ENCODE peak calls at places on chromosomes 1 and 21, in seven cellular contexts. F is GM12891, Y is GM12878, I is H1, E is K562, Q is SK-N-SH, T is HepG2. K is an unnamed sample.

GRCh38 chr1:240320645-240321044 is 229.0 kb downstream of the FMN2 start:
- DNase-seq in F (no peak), Y (no peak), I (no peak), E (no peak), Q (no peak), T (no peak), K (no peak)

GRCh38 chr1:91672601-91673161 is 172.0 kb downstream of the CDC7 start:
- DNase-seq in F (no peak), Y (no peak), I (no peak), E (no peak), Q (no peak), T (no peak), K (no peak)

GRCh38 chr1:233598891-233599541 is 14.9 kb upstream of the KCNK1 start:
- DNase-seq in F (no peak), Y (peak), I (no peak), E (no peak), Q (peak), T (no peak), K (peak)

GRCh38 chr1:34199927-34200326 is 23.2 kb downstream of the C1orf94 start:
- DNase-seq in F (no peak), Y (no peak), I (no peak), E (no peak), Q (no peak), T (peak), K (no peak)

GRCh38 chr1:232579958-232580705 is 49.8 kb downstream of the SIPA1L2 start:
- DNase-seq in F (no peak), Y (no peak), I (no peak), E (no peak), Q (no peak), T (no peak), K (no peak)

GRCh38 chr1:7418442-7419080 is 352.5 kb upstream of the VAMP3 start:
- DNase-seq in F (no peak), Y (no peak), I (peak), E (no peak), Q (peak), T (no peak), K (peak)

GRCh38 chr1:67401443-67401842 is 28.8 kb downstream of the SERBP1 start:
- DNase-seq in F (no peak), Y (no peak), I (no peak), E (no peak), Q (no peak), T (no peak), K (no peak)

GRCh38 chr1:107820797-107821196 is 144.2 kb downstream of the VAV3 start:
- DNase-seq in F (no peak), Y (no peak), I (no peak), E (no peak), Q (no peak), T (no peak), K (no peak)

GRCh38 chr1:29269356-29269755 is 33.0 kb downstream of the PTPRU start:
- DNase-seq in F (no peak), Y (no peak), I (no peak), E (no peak), Q (no peak), T (no peak), K (no peak)

GRCh38 chr1:36207339-36207738 is 16.9 kb upstream of the THRAP3 start:
- DNase-seq in F (peak), Y (no peak), I (peak), E (no peak), Q (no peak), T (no peak), K (no peak)

GRCh38 chr1:158154501-158154900 is 26.2 kb upstream of the CD1D start:
- DNase-seq in F (no peak), Y (no peak), I (no peak), E (no peak), Q (no peak), T (no peak), K (no peak)

GRCh38 chr1:150621497-150622113 is 7.8 kb downstream of the ENSA start:
- DNase-seq in F (no peak), Y (no peak), I (no peak), E (peak), Q (peak), T (peak), K (peak)

GRCh38 chr1:41768538-41768937 is 150.2 kb downstream of the HIVEP3 start:
- DNase-seq in F (no peak), Y (no peak), I (no peak), E (no peak), Q (no peak), T (no peak), K (no peak)

GRCh38 chr1:53548031-53548491 is 88.9 kb downstream of the DMRTB1 start:
- DNase-seq in F (no peak), Y (no peak), I (no peak), E (no peak), Q (peak), T (no peak), K (no peak)

GRCh38 chr21:38819719-38820147 is 14.0 kb downstream of the ETS2 start:
- DNase-seq in F (no peak), Y (no peak), I (no peak), E (no peak), Q (no peak), T (no peak), K (no peak)

GRCh38 chr21:39316062-39316461 is 2.6 kb upstream of the BRWD1 start:
- DNase-seq in F (no peak), Y (no peak), I (no peak), E (no peak), Q (no peak), T (no peak), K (no peak)

GRCh38 chr1:3625151-3625907 is 514 bp downstream of the TPRG1L start:
- DNase-seq in F (no peak), Y (no peak), I (no peak), E (peak), Q (peak), T (peak), K (no peak)

GRCh38 chr1:214102907-214103306 is 115.1 kb downstream of the PROX1 start:
- DNase-seq in F (no peak), Y (no peak), I (no peak), E (no peak), Q (no peak), T (peak), K (no peak)

GRCh38 chr1:214103778-214104177 is 116.0 kb downstream of the PROX1 start:
- DNase-seq in F (no peak), Y (no peak), I (no peak), E (no peak), Q (no peak), T (no peak), K (no peak)

GRCh38 chr1:214107322-214108096 is 119.7 kb downstream of the PROX1 start:
- DNase-seq in F (no peak), Y (no peak), I (no peak), E (no peak), Q (no peak), T (no peak), K (no peak)

GRCh38 chr1:214108097-214108446 is 120.3 kb downstream of the PROX1 start:
- DNase-seq in F (no peak), Y (no peak), I (no peak), E (no peak), Q (no peak), T (peak), K (no peak)

GRCh38 chr1:214106375-214106774 is 118.6 kb downstream of the PROX1 start:
- DNase-seq in F (no peak), Y (no peak), I (no peak), E (no peak), Q (no peak), T (no peak), K (no peak)
- TF ChIP-seq TAF1 in F (no peak), Y (no peak), I (no peak), E (no peak), Q (no peak), T (no peak), K (no peak)

DNA sequence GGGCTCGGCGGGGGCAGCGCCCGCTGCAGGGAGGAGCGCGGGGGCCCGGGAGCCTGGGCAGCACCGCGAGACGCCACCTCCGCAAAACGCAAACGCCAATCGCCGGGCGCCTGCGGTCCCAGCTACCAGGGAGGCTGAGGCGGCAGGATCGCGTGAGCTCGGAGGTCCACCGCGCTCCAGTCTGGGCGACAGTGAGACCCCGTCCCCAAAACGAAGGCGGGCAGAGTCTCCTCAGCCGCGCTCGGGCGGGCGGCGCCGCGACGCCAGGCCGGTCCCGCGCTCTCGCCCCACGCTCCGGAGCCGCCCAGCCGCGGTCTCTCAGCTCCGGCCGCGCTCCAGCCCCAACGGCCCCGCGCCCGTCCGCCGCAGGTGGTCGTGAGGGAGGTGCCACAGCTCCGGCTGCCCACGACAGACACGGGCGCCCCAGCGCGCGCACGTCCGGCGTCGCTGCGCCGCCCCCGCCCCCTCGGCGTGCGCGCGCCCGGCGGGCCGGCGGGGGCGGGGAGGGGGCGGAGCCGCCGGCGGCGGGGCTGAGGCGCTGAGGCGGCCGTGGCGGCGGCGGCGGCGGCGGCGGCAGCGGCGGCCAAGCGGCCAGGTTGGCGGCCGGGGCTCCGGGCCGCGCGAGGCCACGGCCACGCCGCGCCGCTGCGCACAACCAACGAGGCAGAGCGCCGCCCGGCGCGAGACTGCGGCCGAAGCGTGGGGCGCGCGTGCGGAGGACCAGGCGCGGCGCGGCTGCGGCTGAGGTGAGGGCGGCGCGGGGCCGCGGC is at the start of gene ADARB1:
- DNase-seq in F (peak), Y (no peak), I (peak), E (peak), Q (peak), T (peak), K (peak)
- TF ChIP-seq POLR2AphosphoS5 in F (no peak), Y (no peak), I (peak), E (peak), Q (peak), T (peak), K (no peak)

GRCh38 chr1:87794788-87795614 is 466.3 kb downstream of the LMO4 start:
- DNase-seq in F (no peak), Y (no peak), I (no peak), E (no peak), Q (no peak), T (peak), K (no peak)

GRCh38 chr1:87786861-87787548 is 458.3 kb downstream of the LMO4 start:
- DNase-seq in F (no peak), Y (no peak), I (no peak), E (peak), Q (no peak), T (peak), K (no peak)

GRCh38 chr1:87787551-87787950 is 458.9 kb downstream of the LMO4 start:
- DNase-seq in F (no peak), Y (no peak), I (no peak), E (no peak), Q (no peak), T (peak), K (no peak)

GRCh38 chr1:87792094-87792493 is 463.4 kb downstream of the LMO4 start:
- DNase-seq in F (no peak), Y (no peak), I (no peak), E (no peak), Q (no peak), T (no peak), K (no peak)

GRCh38 chr1:87790756-87791155 is 462.1 kb downstream of the LMO4 start:
- DNase-seq in F (no peak), Y (no peak), I (no peak), E (no peak), Q (no peak), T (no peak), K (no peak)
- TF ChIP-seq TAF1 in F (no peak), Y (no peak), I (no peak), E (no peak), Q (no peak), T (no peak), K (no peak)

GRCh38 chr1:56683569-56683968 is 38.5 kb downstream of the PRKAA2 start:
- DNase-seq in F (no peak), Y (no peak), I (no peak), E (no peak), Q (no peak), T (peak), K (no peak)

GRCh38 chr1:56686171-56686570 is 41.1 kb downstream of the PRKAA2 start:
- DNase-seq in F (no peak), Y (no peak), I (no peak), E (no peak), Q (no peak), T (no peak), K (no peak)

GRCh38 chr1:56688522-56689026 is 43.5 kb downstream of the PRKAA2 start:
- DNase-seq in F (no peak), Y (peak), I (no peak), E (no peak), Q (no peak), T (peak), K (no peak)
- TF ChIP-seq POLR2AphosphoS5 in F (no peak), Y (no peak), I (no peak), E (no peak), Q (no peak), T (no peak), K (no peak)